ENCODE peak calls at places on chromosomes 6 and 20, in ten cellular contexts. W is K562, R is A549, D is transverse colon, U is stomach, C is sigmoid colon, G is H1, X is SK-N-SH, B is suprapubic skin, H is GM12878. A is an unnamed sample.

GRCh38 chr20:50292324-50293243 is 102.0 kb downstream of the CEBPB start:
- DNase-seq in U (peak), B (peak), D (peak), G (no peak), H (no peak), X (no peak), C (peak), R (peak), W (peak), A (peak)

GRCh38 chr6:96153775-96154174 is 138.0 kb downstream of the FUT9 start:
- DNase-seq in X (peak), R (no peak), H (no peak), D (no peak), U (no peak), G (no peak), W (no peak), B (no peak), C (no peak), A (no peak)

GRCh38 chr6:17971128-17972073 is 16.0 kb downstream of the KIF13A start:
- DNase-seq in G (no peak), U (no peak), D (no peak), X (no peak), R (no peak), B (no peak), C (no peak), W (peak), H (no peak), A (no peak)

GRCh38 chr20:63321148-63321831 is 28.3 kb downstream of the COL20A1 start:
- DNase-seq in W (no peak), X (no peak), R (no peak), D (no peak), C (peak), H (no peak), U (no peak), G (no peak), B (peak), A (no peak)

GRCh38 chr6:162942860-162943259 is 215.1 kb downstream of the PACRG start:
- DNase-seq in D (no peak), U (no peak), C (no peak), X (no peak), G (no peak), B (no peak), R (no peak), H (no peak), W (no peak), A (no peak)

GRCh38 chr6:41073968-41074691 is 1.4 kb downstream of the NFYA start:
- DNase-seq in B (no peak), C (no peak), H (no peak), G (no peak), W (peak), U (no peak), R (no peak), X (no peak), D (no peak), A (no peak)

GRCh38 chr20:32960222-32960518 is 44.1 kb downstream of the SUN5 start:
- DNase-seq in B (no peak), W (no peak), G (no peak), U (no peak), C (no peak), R (no peak), X (no peak), H (no peak), D (no peak), A (no peak)

GRCh38 chr6:143427109-143427817 is 23.2 kb downstream of the ADAT2 start:
- DNase-seq in B (peak), W (peak), H (no peak), R (peak), D (peak), G (peak), X (peak), C (peak), U (peak), A (peak)

GRCh38 chr6:2231438-2231837 is 14.0 kb downstream of the GMDS start:
- DNase-seq in U (no peak), B (no peak), C (no peak), W (no peak), H (no peak), G (no peak), X (no peak), R (no peak), D (no peak), A (no peak)

GRCh38 chr20:57499676-57500075 is 25.3 kb downstream of the CTCFL start:
- DNase-seq in W (no peak), U (no peak), R (no peak), G (no peak), B (peak), H (no peak), C (no peak), X (no peak), D (no peak), A (no peak)

DNA sequence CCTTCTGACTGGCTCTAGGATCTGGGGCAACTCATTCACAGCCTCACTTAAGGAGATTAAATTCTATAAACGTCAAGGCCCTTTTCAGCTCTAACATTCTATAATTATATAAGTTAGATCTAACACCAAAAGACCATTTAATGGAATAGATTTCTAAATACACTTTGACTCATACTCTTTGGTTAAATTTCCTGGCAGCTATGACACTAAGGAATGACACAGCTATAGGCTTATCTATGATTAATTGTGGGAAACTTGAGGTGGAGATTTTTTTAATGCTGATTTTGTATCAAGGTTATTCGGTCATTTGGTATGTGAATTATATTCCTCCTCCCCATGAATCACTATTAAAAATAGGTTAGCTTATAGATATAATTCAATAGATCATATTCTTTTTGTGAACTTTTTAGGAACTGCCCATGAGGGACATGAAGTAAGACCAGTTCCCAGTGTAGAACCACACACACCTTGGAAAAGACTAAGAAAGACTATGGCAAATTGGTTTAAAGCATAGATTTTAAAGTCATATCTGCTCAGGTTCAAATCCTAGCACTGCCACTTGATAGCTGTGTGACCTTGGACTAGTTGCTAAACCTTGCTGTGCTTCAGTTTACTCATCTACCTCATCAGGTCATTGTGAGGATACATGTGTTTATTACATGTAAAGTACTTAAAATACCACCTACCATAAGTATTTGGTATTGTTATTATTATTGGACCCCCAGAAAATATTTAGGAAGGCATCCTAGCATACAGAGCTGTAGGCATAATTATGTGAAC is 116.0 kb downstream of the CRYBG1 start:
- DNase-seq in H (no peak), B (no peak), C (no peak), X (no peak), U (no peak), W (no peak), D (no peak), G (no peak), R (no peak), A (no peak)
- TF ChIP-seq EP300 in H (no peak), B (no peak), C (no peak), X (no peak), U (no peak), W (no peak), D (no peak), G (no peak), R (no peak), A (no peak)

GRCh38 chr6:112636650-112637260 is 289.6 kb downstream of the RFPL4B start:
- DNase-seq in G (no peak), U (no peak), C (no peak), X (no peak), D (no peak), B (no peak), R (no peak), H (no peak), W (no peak), A (no peak)

GRCh38 chr6:112640895-112641294 is 293.8 kb downstream of the RFPL4B start:
- DNase-seq in R (no peak), U (no peak), H (no peak), W (no peak), G (no peak), B (no peak), C (no peak), D (no peak), X (peak), A (no peak)

DNA sequence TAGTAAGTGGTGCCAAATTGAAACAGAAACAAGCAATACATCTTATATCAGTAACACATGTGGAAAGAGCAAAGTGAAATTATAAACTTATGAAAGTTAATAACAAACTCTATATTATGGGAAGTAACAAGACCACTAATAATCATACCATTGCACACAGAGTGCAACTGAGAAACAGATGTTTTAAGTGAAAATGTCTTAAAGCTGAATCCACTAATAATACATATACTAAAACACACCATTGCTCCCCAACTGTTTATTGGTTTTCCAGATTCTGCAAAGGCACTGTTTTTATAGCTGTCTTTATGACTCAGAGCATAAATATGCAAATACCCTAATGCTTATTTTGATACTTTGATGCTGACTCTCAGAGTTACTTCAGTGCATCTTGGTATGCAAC is 292.3 kb downstream of the RFPL4B start:
- DNase-seq in H (no peak), R (no peak), D (no peak), C (no peak), U (no peak), G (no peak), B (no peak), W (no peak), X (no peak), A (no peak)
- TF ChIP-seq EP300 in H (no peak), R (no peak), D (no peak), C (no peak), U (no peak), G (no peak), B (no peak), W (no peak), X (peak), A (no peak)

GRCh38 chr20:36519944-36520343 is 21.4 kb upstream of the MYL9 start:
- DNase-seq in R (no peak), B (no peak), X (no peak), W (no peak), G (no peak), U (no peak), C (no peak), D (no peak), H (no peak), A (no peak)
- TF ChIP-seq EP300 in R (no peak), B (no peak), X (peak), W (no peak), G (no peak), U (no peak), C (no peak), D (no peak), H (no peak), A (no peak)

GRCh38 chr20:24164360-24164759 is 175.8 kb upstream of the GGTLC1 start:
- DNase-seq in C (no peak), B (no peak), H (no peak), U (no peak), X (peak), R (peak), D (no peak), W (peak), G (peak), A (no peak)

GRCh38 chr20:24163501-24163900 is 174.9 kb upstream of the GGTLC1 start:
- DNase-seq in X (no peak), R (no peak), W (no peak), B (no peak), D (no peak), G (no peak), H (no peak), U (no peak), C (no peak), A (no peak)

GRCh38 chr20:24165336-24166126 is 177.0 kb upstream of the GGTLC1 start:
- DNase-seq in D (no peak), R (no peak), B (no peak), H (no peak), C (peak), X (no peak), W (no peak), U (no peak), G (no peak), A (no peak)

GRCh38 chr20:24166412-24166811 is 177.8 kb upstream of the GGTLC1 start:
- DNase-seq in X (no peak), G (no peak), U (no peak), W (no peak), C (no peak), B (no peak), H (no peak), D (no peak), R (no peak), A (no peak)

DNA sequence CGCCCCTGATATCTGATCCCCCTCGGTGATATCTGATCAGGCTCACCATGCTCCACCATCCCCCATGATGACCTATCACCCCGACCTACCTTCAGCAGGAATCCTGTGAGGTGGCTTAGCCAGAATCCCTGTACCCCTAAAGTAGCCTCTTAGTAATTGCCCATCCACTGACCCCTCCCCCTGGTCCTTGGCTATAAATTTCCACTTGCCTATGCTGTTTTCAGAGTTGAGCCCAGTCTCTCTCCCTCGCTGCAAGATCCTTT is 177.5 kb upstream of the GGTLC1 start:
- DNase-seq in B (no peak), R (no peak), H (no peak), W (no peak), U (no peak), C (no peak), D (no peak), X (no peak), G (no peak), A (no peak)
- TF ChIP-seq EP300 in B (no peak), R (no peak), H (no peak), W (no peak), U (no peak), C (no peak), D (no peak), X (no peak), G (no peak), A (no peak)

GRCh38 chr6:64520050-64520449 is 884.4 kb downstream of the PHF3 start:
- DNase-seq in U (no peak), X (no peak), B (no peak), G (no peak), H (peak), R (peak), C (no peak), D (no peak), W (no peak), A (no peak)
- TF ChIP-seq EP300 in U (no peak), X (peak), B (no peak), G (no peak), H (peak), R (no peak), C (no peak), D (no peak), W (no peak), A (no peak)